ENCODE peak calls at places on chromosomes 13 and 19, in ten cellular contexts. Y is lower leg skin, L is ovary, H is neural crest cell, I is AG04449, R is ascending aorta, U is uterus, N is osteocyte, T is astrocyte, W is GM20000. O is an unnamed sample.

GRCh38 chr19:48645652-48646191 is at the start of gene CA11:
- DNase-seq in Y (no peak), L (peak), H (no peak), I (no peak), R (no peak), U (no peak), N (no peak), T (no peak), W (peak), O (no peak)

GRCh38 chr13:38686635-38687245 is at the start of gene FREM2:
- DNase-seq in Y (no peak), L (peak), H (peak), I (no peak), R (no peak), U (no peak), N (no peak), T (peak), W (no peak), O (peak)

GRCh38 chr13:71852082-71852481 is 14.9 kb downstream of the DACH1 start:
- DNase-seq in Y (no peak), L (no peak), H (no peak), I (no peak), R (no peak), U (no peak), N (no peak), T (no peak), W (no peak), O (no peak)

GRCh38 chr19:802888-803561 is 5.8 kb downstream of the PTBP1 start:
- DNase-seq in Y (no peak), L (no peak), H (no peak), I (no peak), R (no peak), U (no peak), N (no peak), T (no peak), W (no peak), O (no peak)

GRCh38 chr13:73001971-73002370 is 56.8 kb upstream of the KLF5 start:
- DNase-seq in Y (no peak), L (no peak), H (no peak), I (no peak), R (no peak), U (no peak), N (no peak), T (no peak), W (no peak), O (no peak)

GRCh38 chr19:45670670-45671453 is 2.8 kb downstream of the GIPR start:
- DNase-seq in Y (peak), L (no peak), H (peak), I (no peak), R (no peak), U (peak), N (peak), T (no peak), W (peak), O (peak)

GRCh38 chr13:107865643-107866006 is 349.7 kb downstream of the LIG4 start:
- DNase-seq in Y (no peak), L (no peak), H (no peak), I (no peak), R (no peak), U (no peak), N (no peak), T (peak), W (no peak), O (peak)

GRCh38 chr19:15511671-15512424 is 3.5 kb downstream of the CYP4F22 start:
- DNase-seq in Y (no peak), L (no peak), H (no peak), I (no peak), R (no peak), U (no peak), N (no peak), T (no peak), W (no peak), O (no peak)

GRCh38 chr13:99614465-99614885 is 113.2 kb downstream of the TM9SF2 start:
- DNase-seq in Y (no peak), L (no peak), H (no peak), I (no peak), R (no peak), U (no peak), N (no peak), T (no peak), W (peak), O (peak)

GRCh38 chr19:51398096-51398704 is 7.8 kb upstream of the C19orf84 start:
- DNase-seq in Y (no peak), L (no peak), H (no peak), I (no peak), R (no peak), U (no peak), N (no peak), T (no peak), W (no peak), O (peak)

GRCh38 chr13:79483302-79483701 is 2.3 kb downstream of the NDFIP2 start:
- DNase-seq in Y (no peak), L (no peak), H (no peak), I (peak), R (no peak), U (no peak), N (no peak), T (peak), W (no peak), O (peak)

GRCh38 chr13:21674271-21675009 is 3.6 kb downstream of the FGF9 start:
- DNase-seq in Y (no peak), L (no peak), H (peak), I (no peak), R (no peak), U (no peak), N (no peak), T (no peak), W (peak), O (no peak)

GRCh38 chr19:33398361-33399060 is 25.0 kb downstream of the CEBPG start:
- DNase-seq in Y (no peak), L (no peak), H (no peak), I (no peak), R (no peak), U (no peak), N (no peak), T (no peak), W (no peak), O (no peak)

GRCh38 chr19:5632657-5633056 is 9.8 kb downstream of the SAFB start:
- DNase-seq in Y (no peak), L (no peak), H (no peak), I (no peak), R (peak), U (peak), N (no peak), T (no peak), W (no peak), O (peak)

GRCh38 chr19:40398417-40399056 is 8.6 kb upstream of the HIPK4 start:
- DNase-seq in Y (peak), L (peak), H (no peak), I (no peak), R (no peak), U (peak), N (no peak), T (peak), W (peak), O (no peak)

GRCh38 chr19:21838646-21839045 is 2.7 kb upstream of the ZNF43 start:
- DNase-seq in Y (no peak), L (no peak), H (no peak), I (no peak), R (no peak), U (no peak), N (no peak), T (peak), W (no peak), O (peak)

GRCh38 chr13:109180905-109181425 is 551.6 kb downstream of the MYO16 start:
- DNase-seq in Y (no peak), L (no peak), H (peak), I (peak), R (no peak), U (no peak), N (no peak), T (peak), W (no peak), O (peak)

GRCh38 chr19:2123682-2124387 is 27.1 kb downstream of the IZUMO4 start:
- DNase-seq in Y (no peak), L (no peak), H (peak), I (no peak), R (no peak), U (no peak), N (no peak), T (no peak), W (no peak), O (peak)

GRCh38 chr13:93144031-93144430 is 82.6 kb upstream of the GPC6 start:
- DNase-seq in Y (no peak), L (no peak), H (no peak), I (no peak), R (no peak), U (no peak), N (no peak), T (peak), W (no peak), O (no peak)

GRCh38 chr13:100536643-100537180 is 51.9 kb downstream of the GGACT start:
- DNase-seq in Y (no peak), L (no peak), H (no peak), I (no peak), R (no peak), U (no peak), N (peak), T (no peak), W (no peak), O (no peak)

GRCh38 chr19:55158848-55159793 is 1.6 kb upstream of the TNNI3 start:
- DNase-seq in Y (no peak), L (no peak), H (no peak), I (no peak), R (no peak), U (no peak), N (no peak), T (no peak), W (no peak), O (peak)

GRCh38 chr19:23439623-23440022 is 44.4 kb upstream of the ZNF91 start:
- DNase-seq in Y (no peak), L (no peak), H (no peak), I (no peak), R (no peak), U (no peak), N (no peak), T (no peak), W (no peak), O (no peak)

GRCh38 chr19:4030981-4031380 is 23.4 kb downstream of the PIAS4 start:
- DNase-seq in Y (no peak), L (no peak), H (no peak), I (no peak), R (no peak), U (no peak), N (no peak), T (no peak), W (no peak), O (no peak)
- TF ChIP-seq CTCF in Y (no peak), L (no peak), H (no peak), I (no peak), R (no peak), U (no peak), N (no peak), T (no peak), W (no peak), O (no peak)

DNA sequence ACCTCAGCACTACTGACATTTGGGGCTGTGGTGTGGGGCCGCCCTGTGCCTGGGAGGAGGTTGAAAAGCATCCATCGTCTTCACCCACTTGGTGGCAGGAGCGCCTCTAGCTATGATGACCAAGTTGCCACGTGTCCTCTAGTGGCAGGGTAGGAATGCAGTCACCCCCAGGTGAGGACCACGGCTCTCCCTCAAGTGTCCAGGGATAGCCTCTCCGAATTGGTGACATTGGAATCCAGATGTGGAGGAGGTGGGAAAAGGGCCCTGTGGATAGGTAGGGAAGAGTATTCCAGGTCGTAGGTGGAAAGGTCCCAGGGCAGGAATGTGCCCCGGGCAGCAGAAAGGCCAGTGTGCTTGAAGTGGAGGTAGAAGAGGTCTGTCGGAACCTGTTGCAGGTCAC is 37.6 kb downstream of the ARHGEF18 start:
- DNase-seq in Y (no peak), L (no peak), H (no peak), I (no peak), R (no peak), U (no peak), N (no peak), T (no peak), W (no peak), O (no peak)
- TF ChIP-seq CTCF in Y (no peak), L (no peak), H (no peak), I (no peak), R (no peak), U (no peak), N (no peak), T (no peak), W (no peak), O (no peak)

GRCh38 chr13:113947321-113948033 is 26.4 kb downstream of the C13orf46 start:
- DNase-seq in Y (peak), L (peak), H (no peak), I (no peak), R (peak), U (peak), N (no peak), T (no peak), W (no peak), O (peak)
- TF ChIP-seq CTCF in Y (no peak), L (peak), H (peak), I (peak), R (peak), U (peak), N (peak), T (peak), W (peak), O (peak)

GRCh38 chr19:10870501-10870954 is 825 bp upstream of the CARM1 start:
- DNase-seq in Y (no peak), L (no peak), H (no peak), I (no peak), R (no peak), U (no peak), N (no peak), T (no peak), W (no peak), O (no peak)

GRCh38 chr19:10872551-10873107 is 1.3 kb downstream of the CARM1 start:
- DNase-seq in Y (no peak), L (no peak), H (no peak), I (no peak), R (no peak), U (no peak), N (no peak), T (no peak), W (no peak), O (no peak)

GRCh38 chr19:10874019-10874418 is 2.7 kb downstream of the CARM1 start:
- DNase-seq in Y (no peak), L (no peak), H (no peak), I (no peak), R (no peak), U (no peak), N (no peak), T (no peak), W (no peak), O (no peak)

GRCh38 chr19:10870955-10871603 is at the start of gene CARM1:
- DNase-seq in Y (peak), L (peak), H (peak), I (peak), R (peak), U (peak), N (peak), T (peak), W (peak), O (peak)

DNA sequence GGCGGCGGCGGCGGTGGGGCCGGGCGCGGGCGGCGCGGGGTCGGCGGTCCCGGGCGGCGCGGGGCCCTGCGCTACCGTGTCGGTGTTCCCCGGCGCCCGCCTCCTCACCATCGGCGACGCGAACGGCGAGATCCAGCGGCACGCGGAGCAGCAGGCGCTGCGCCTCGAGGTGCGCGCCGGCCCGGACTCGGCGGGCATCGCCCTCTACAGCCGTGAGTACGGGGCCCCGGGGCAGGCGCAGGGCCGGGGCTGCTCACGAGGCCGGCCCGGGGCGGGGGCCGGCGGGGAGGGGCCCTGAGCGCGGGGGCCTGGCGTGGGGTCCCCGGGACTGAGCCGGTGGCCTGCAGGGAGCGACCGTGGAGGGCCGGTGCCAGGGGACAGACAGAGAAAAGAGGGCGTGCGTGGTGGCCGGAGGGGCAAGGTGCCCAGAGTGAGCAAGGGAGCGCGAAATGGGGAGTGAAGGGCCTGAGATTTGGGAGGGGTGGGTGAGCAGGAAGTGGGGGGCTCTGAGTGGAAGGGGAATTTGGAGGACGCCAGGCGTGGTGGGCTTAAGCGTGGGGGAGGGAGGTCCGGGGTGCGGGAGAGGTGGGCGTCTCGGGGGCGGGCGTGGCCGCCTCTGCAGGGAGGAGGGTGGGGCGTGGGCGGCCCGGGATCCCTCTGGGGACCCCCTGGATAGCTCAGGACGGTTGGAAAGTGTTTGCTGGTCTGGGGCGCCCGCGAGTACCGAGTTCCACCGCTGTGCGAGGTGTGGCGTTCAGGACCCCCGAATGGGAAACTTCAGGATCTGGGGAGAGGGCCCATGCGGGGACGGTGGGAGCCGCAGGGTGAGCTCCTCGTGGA is 578 bp downstream of the CARM1 start:
- DNase-seq in Y (peak), L (peak), H (no peak), I (no peak), R (peak), U (peak), N (no peak), T (no peak), W (peak), O (no peak)
- TF ChIP-seq CTCF in Y (no peak), L (no peak), H (peak), I (peak), R (no peak), U (no peak), N (no peak), T (no peak), W (no peak), O (peak)